ENCODE peak calls at places on chromosomes 16 and 17, in five cellular contexts. U is T-helper 17 cell, C is ovary, M is OCI-LY7, J is adrenal gland. F is an unnamed sample.

GRCh38 chr17:73297934-73298861 is 13.6 kb downstream of the CDC42EP4 start:
- DNase-seq in C (no peak), M (no peak), J (no peak), U (no peak), F (no peak)

GRCh38 chr16:20385844-20386832 is 18.4 kb downstream of the PDILT start:
- DNase-seq in C (peak), U (peak), J (peak), M (peak), F (peak)

GRCh38 chr17:4147751-4148310 is 4.8 kb downstream of the CYB5D2 start:
- DNase-seq in J (no peak), M (no peak), U (no peak), C (no peak), F (no peak)

GRCh38 chr17:58248955-58249269 is 10.5 kb downstream of the LPO start:
- DNase-seq in J (no peak), C (no peak), U (no peak), M (no peak), F (no peak)

GRCh38 chr17:48596735-48597491 is 3.3 kb upstream of the HOXB5 start:
- DNase-seq in C (no peak), U (no peak), M (no peak), J (no peak), F (no peak)

GRCh38 chr17:80891096-80892018 is 100.3 kb upstream of the CHMP6 start:
- DNase-seq in U (peak), J (peak), M (no peak), C (no peak), F (peak)

GRCh38 chr16:69820926-69821541 is 58.9 kb downstream of the WWP2 start:
- DNase-seq in J (peak), U (no peak), C (no peak), M (no peak), F (no peak)

GRCh38 chr17:57266842-57267241 is 10.5 kb downstream of the MSI2 start:
- DNase-seq in U (no peak), J (peak), C (no peak), M (no peak), F (no peak)

GRCh38 chr17:73841431-73842060 is 197.3 kb upstream of the SDK2 start:
- DNase-seq in C (no peak), U (no peak), J (no peak), M (peak), F (no peak)

GRCh38 chr17:40458001-40458791 is 14.9 kb downstream of the IGFBP4 start:
- DNase-seq in J (no peak), C (peak), M (no peak), U (no peak), F (no peak)

GRCh38 chr17:60156746-60157145 is 7.0 kb downstream of the CA4 start:
- DNase-seq in U (no peak), M (no peak), C (no peak), J (no peak), F (no peak)

GRCh38 chr17:62713096-62713870 is 85.8 kb downstream of the MRC2 start:
- DNase-seq in U (no peak), J (no peak), M (no peak), C (no peak), F (no peak)

GRCh38 chr16:71424626-71425025 is 17.2 kb downstream of the TLE7 start:
- DNase-seq in C (no peak), M (no peak), J (no peak), U (no peak), F (no peak)